ENCODE peak calls at places on chromosomes 2 and 18, in eight cellular contexts. One of them, this sample, is unnamed.
A peak's percentile ranks its signal among the peaks of the same experiment; 100 is the strongest.

GRCh38 chr18:24600076-24600654 is 139.7 kb downstream of the HRH4 start:
- DNase-seq in IMR-90: peak; percentile 75
- DNase-seq in NCI-H2171 treated with DMSO at 0.1 percent for 48 hours: peak; percentile 86
- DNase-seq in activated CD4-positive, CD25-positive, alpha-beta regulatory T cell treated with anti-CD3 and anti-CD28 coated beads, Interleukin-2, amount 50 U/mL, for 72 hours: no peak
- DNase-seq in HT1080: peak; percentile 15
- DNase-seq in AG10803: peak; percentile 61
- DNase-seq in NCI-H1105 treated with DMSO at 0.1 percent for 48 hours: peak; percentile 81
- DNase-seq in activated T-helper 1 cell treated with Interleukin-2 at 50 U/mL for 16 hours: no peak
- DNase-seq in this sample: no peak

GRCh38 chr2:171712051-171712450 is 24.8 kb downstream of the DYNC1I2 start:
- DNase-seq in HT1080: peak; percentile 88
- DNase-seq in activated CD4-positive, CD25-positive, alpha-beta regulatory T cell treated with anti-CD3 and anti-CD28 coated beads, Interleukin-2, amount 50 U/mL, for 72 hours: no peak
- DNase-seq in AG10803: peak; percentile 85
- DNase-seq in IMR-90: peak; percentile 92
- DNase-seq in NCI-H2171 treated with DMSO at 0.1 percent for 48 hours: no peak
- DNase-seq in activated T-helper 1 cell treated with Interleukin-2 at 50 U/mL for 16 hours: no peak
- DNase-seq in NCI-H1105 treated with DMSO at 0.1 percent for 48 hours: no peak
- DNase-seq in this sample: no peak

GRCh38 chr2:230908595-230909191 is 16.3 kb downstream of the GPR55 start:
- DNase-seq in NCI-H1105 treated with DMSO at 0.1 percent for 48 hours: peak; percentile 3
- DNase-seq in activated CD4-positive, CD25-positive, alpha-beta regulatory T cell treated with anti-CD3 and anti-CD28 coated beads, Interleukin-2, amount 50 U/mL, for 72 hours: peak; percentile 45
- DNase-seq in activated T-helper 1 cell treated with Interleukin-2 at 50 U/mL for 16 hours: no peak
- DNase-seq in AG10803: peak; percentile 67
- DNase-seq in HT1080: peak; percentile 99
- DNase-seq in IMR-90: peak; percentile 93
- DNase-seq in NCI-H2171 treated with DMSO at 0.1 percent for 48 hours: peak; percentile 22
- DNase-seq in this sample: peak; percentile 81

GRCh38 chr2:85753525-85754312 is at the start of gene ATOH8:
- DNase-seq in activated T-helper 1 cell treated with Interleukin-2 at 50 U/mL for 16 hours: no peak
- DNase-seq in NCI-H1105 treated with DMSO at 0.1 percent for 48 hours: peak; percentile 58
- DNase-seq in activated CD4-positive, CD25-positive, alpha-beta regulatory T cell treated with anti-CD3 and anti-CD28 coated beads, Interleukin-2, amount 50 U/mL, for 72 hours: no peak
- DNase-seq in HT1080: no peak
- DNase-seq in NCI-H2171 treated with DMSO at 0.1 percent for 48 hours: peak; percentile 93
- DNase-seq in AG10803: peak; percentile 72
- DNase-seq in IMR-90: peak; percentile 67
- DNase-seq in this sample: no peak

GRCh38 chr2:106859498-106859897 is 26.5 kb downstream of the ST6GAL2 start:
- DNase-seq in IMR-90: no peak
- DNase-seq in activated CD4-positive, CD25-positive, alpha-beta regulatory T cell treated with anti-CD3 and anti-CD28 coated beads, Interleukin-2, amount 50 U/mL, for 72 hours: no peak
- DNase-seq in activated T-helper 1 cell treated with Interleukin-2 at 50 U/mL for 16 hours: no peak
- DNase-seq in NCI-H1105 treated with DMSO at 0.1 percent for 48 hours: no peak
- DNase-seq in HT1080: no peak
- DNase-seq in NCI-H2171 treated with DMSO at 0.1 percent for 48 hours: no peak
- DNase-seq in AG10803: no peak
- DNase-seq in this sample: no peak

GRCh38 chr2:8679827-8680731 is 1.8 kb upstream of the ID2 start:
- DNase-seq in NCI-H2171 treated with DMSO at 0.1 percent for 48 hours: peak; percentile 77
- DNase-seq in AG10803: peak; percentile 80
- DNase-seq in activated CD4-positive, CD25-positive, alpha-beta regulatory T cell treated with anti-CD3 and anti-CD28 coated beads, Interleukin-2, amount 50 U/mL, for 72 hours: no peak
- DNase-seq in activated T-helper 1 cell treated with Interleukin-2 at 50 U/mL for 16 hours: no peak
- DNase-seq in NCI-H1105 treated with DMSO at 0.1 percent for 48 hours: peak; percentile 86
- DNase-seq in IMR-90: peak; percentile 43
- DNase-seq in HT1080: no peak
- DNase-seq in this sample: no peak

GRCh38 chr18:68449292-68449691 is 265.6 kb downstream of the TMX3 start:
- DNase-seq in NCI-H2171 treated with DMSO at 0.1 percent for 48 hours: no peak
- DNase-seq in activated T-helper 1 cell treated with Interleukin-2 at 50 U/mL for 16 hours: no peak
- DNase-seq in AG10803: peak; percentile 98
- DNase-seq in HT1080: peak; percentile 52
- DNase-seq in NCI-H1105 treated with DMSO at 0.1 percent for 48 hours: no peak
- DNase-seq in activated CD4-positive, CD25-positive, alpha-beta regulatory T cell treated with anti-CD3 and anti-CD28 coated beads, Interleukin-2, amount 50 U/mL, for 72 hours: no peak
- DNase-seq in IMR-90: peak; percentile 86
- DNase-seq in this sample: no peak

GRCh38 chr2:160574472-160575140 is 81.0 kb upstream of the RBMS1 start:
- DNase-seq in NCI-H2171 treated with DMSO at 0.1 percent for 48 hours: no peak
- DNase-seq in HT1080: peak; percentile 89
- DNase-seq in NCI-H1105 treated with DMSO at 0.1 percent for 48 hours: no peak
- DNase-seq in activated CD4-positive, CD25-positive, alpha-beta regulatory T cell treated with anti-CD3 and anti-CD28 coated beads, Interleukin-2, amount 50 U/mL, for 72 hours: no peak
- DNase-seq in AG10803: peak; percentile 88
- DNase-seq in activated T-helper 1 cell treated with Interleukin-2 at 50 U/mL for 16 hours: no peak
- DNase-seq in IMR-90: peak; percentile 87
- DNase-seq in this sample: peak; percentile 39

GRCh38 chr18:26536664-26537063 is 11.7 kb downstream of the KCTD1 start:
- DNase-seq in AG10803: no peak
- DNase-seq in IMR-90: no peak
- DNase-seq in activated CD4-positive, CD25-positive, alpha-beta regulatory T cell treated with anti-CD3 and anti-CD28 coated beads, Interleukin-2, amount 50 U/mL, for 72 hours: no peak
- DNase-seq in HT1080: peak; percentile 11
- DNase-seq in NCI-H1105 treated with DMSO at 0.1 percent for 48 hours: no peak
- DNase-seq in NCI-H2171 treated with DMSO at 0.1 percent for 48 hours: no peak
- DNase-seq in activated T-helper 1 cell treated with Interleukin-2 at 50 U/mL for 16 hours: no peak
- DNase-seq in this sample: no peak

GRCh38 chr2:62197609-62198236 is 1.8 kb downstream of the B3GNT2 start:
- DNase-seq in NCI-H2171 treated with DMSO at 0.1 percent for 48 hours: no peak
- DNase-seq in activated CD4-positive, CD25-positive, alpha-beta regulatory T cell treated with anti-CD3 and anti-CD28 coated beads, Interleukin-2, amount 50 U/mL, for 72 hours: peak; percentile 44
- DNase-seq in AG10803: peak; percentile 18
- DNase-seq in IMR-90: no peak
- DNase-seq in NCI-H1105 treated with DMSO at 0.1 percent for 48 hours: no peak
- DNase-seq in activated T-helper 1 cell treated with Interleukin-2 at 50 U/mL for 16 hours: no peak
- DNase-seq in HT1080: no peak
- DNase-seq in this sample: peak; percentile 51

GRCh38 chr2:215828528-215829184 is 184.7 kb downstream of the MREG start:
- DNase-seq in HT1080: peak; percentile 58
- DNase-seq in AG10803: peak; percentile 56
- DNase-seq in IMR-90: peak; percentile 62
- DNase-seq in NCI-H2171 treated with DMSO at 0.1 percent for 48 hours: peak; percentile 60
- DNase-seq in NCI-H1105 treated with DMSO at 0.1 percent for 48 hours: peak; percentile 26
- DNase-seq in activated CD4-positive, CD25-positive, alpha-beta regulatory T cell treated with anti-CD3 and anti-CD28 coated beads, Interleukin-2, amount 50 U/mL, for 72 hours: no peak
- DNase-seq in activated T-helper 1 cell treated with Interleukin-2 at 50 U/mL for 16 hours: no peak
- DNase-seq in this sample: peak; percentile 38

GRCh38 chr2:6083131-6083530 is 390.9 kb downstream of the SOX11 start:
- DNase-seq in NCI-H1105 treated with DMSO at 0.1 percent for 48 hours: no peak
- DNase-seq in IMR-90: no peak
- DNase-seq in HT1080: no peak
- DNase-seq in NCI-H2171 treated with DMSO at 0.1 percent for 48 hours: no peak
- DNase-seq in AG10803: no peak
- DNase-seq in activated CD4-positive, CD25-positive, alpha-beta regulatory T cell treated with anti-CD3 and anti-CD28 coated beads, Interleukin-2, amount 50 U/mL, for 72 hours: no peak
- DNase-seq in activated T-helper 1 cell treated with Interleukin-2 at 50 U/mL for 16 hours: no peak
- DNase-seq in this sample: no peak

GRCh38 chr2:25380586-25381360 is 39.0 kb upstream of the DNMT3A start:
- DNase-seq in HT1080: no peak
- DNase-seq in activated T-helper 1 cell treated with Interleukin-2 at 50 U/mL for 16 hours: no peak
- DNase-seq in NCI-H2171 treated with DMSO at 0.1 percent for 48 hours: no peak
- DNase-seq in IMR-90: no peak
- DNase-seq in NCI-H1105 treated with DMSO at 0.1 percent for 48 hours: no peak
- DNase-seq in activated CD4-positive, CD25-positive, alpha-beta regulatory T cell treated with anti-CD3 and anti-CD28 coated beads, Interleukin-2, amount 50 U/mL, for 72 hours: no peak
- DNase-seq in AG10803: peak; percentile 24
- DNase-seq in this sample: no peak

GRCh38 chr2:149002891-149003740 is 35.4 kb upstream of the LYPD6B start:
- DNase-seq in NCI-H1105 treated with DMSO at 0.1 percent for 48 hours: no peak
- DNase-seq in AG10803: no peak
- DNase-seq in activated CD4-positive, CD25-positive, alpha-beta regulatory T cell treated with anti-CD3 and anti-CD28 coated beads, Interleukin-2, amount 50 U/mL, for 72 hours: no peak
- DNase-seq in HT1080: no peak
- DNase-seq in activated T-helper 1 cell treated with Interleukin-2 at 50 U/mL for 16 hours: no peak
- DNase-seq in NCI-H2171 treated with DMSO at 0.1 percent for 48 hours: no peak
- DNase-seq in IMR-90: no peak
- DNase-seq in this sample: no peak

GRCh38 chr18:14935210-14935609 is 187.2 kb downstream of the ANKRD30B start:
- DNase-seq in activated CD4-positive, CD25-positive, alpha-beta regulatory T cell treated with anti-CD3 and anti-CD28 coated beads, Interleukin-2, amount 50 U/mL, for 72 hours: no peak
- DNase-seq in NCI-H1105 treated with DMSO at 0.1 percent for 48 hours: no peak
- DNase-seq in IMR-90: no peak
- DNase-seq in activated T-helper 1 cell treated with Interleukin-2 at 50 U/mL for 16 hours: no peak
- DNase-seq in AG10803: no peak
- DNase-seq in HT1080: no peak
- DNase-seq in NCI-H2171 treated with DMSO at 0.1 percent for 48 hours: no peak
- DNase-seq in this sample: no peak

GRCh38 chr2:72813841-72814240 is 12.0 kb downstream of the EXOC6B start:
- DNase-seq in NCI-H2171 treated with DMSO at 0.1 percent for 48 hours: no peak
- DNase-seq in IMR-90: peak; percentile 52
- DNase-seq in HT1080: no peak
- DNase-seq in NCI-H1105 treated with DMSO at 0.1 percent for 48 hours: no peak
- DNase-seq in activated CD4-positive, CD25-positive, alpha-beta regulatory T cell treated with anti-CD3 and anti-CD28 coated beads, Interleukin-2, amount 50 U/mL, for 72 hours: no peak
- DNase-seq in AG10803: peak; percentile 20
- DNase-seq in activated T-helper 1 cell treated with Interleukin-2 at 50 U/mL for 16 hours: no peak
- DNase-seq in this sample: no peak

GRCh38 chr2:48946444-48947048 is 191.0 kb upstream of the LHCGR start:
- DNase-seq in HT1080: peak; percentile 49
- DNase-seq in NCI-H2171 treated with DMSO at 0.1 percent for 48 hours: peak; percentile 79
- DNase-seq in activated CD4-positive, CD25-positive, alpha-beta regulatory T cell treated with anti-CD3 and anti-CD28 coated beads, Interleukin-2, amount 50 U/mL, for 72 hours: no peak
- DNase-seq in NCI-H1105 treated with DMSO at 0.1 percent for 48 hours: peak; percentile 80
- DNase-seq in IMR-90: peak; percentile 43
- DNase-seq in activated T-helper 1 cell treated with Interleukin-2 at 50 U/mL for 16 hours: no peak
- DNase-seq in AG10803: peak; percentile 41
- DNase-seq in this sample: peak; percentile 37

GRCh38 chr2:112465373-112465772 is 16.6 kb upstream of the TTL start:
- DNase-seq in activated CD4-positive, CD25-positive, alpha-beta regulatory T cell treated with anti-CD3 and anti-CD28 coated beads, Interleukin-2, amount 50 U/mL, for 72 hours: no peak
- DNase-seq in AG10803: peak; percentile 32
- DNase-seq in NCI-H1105 treated with DMSO at 0.1 percent for 48 hours: no peak
- DNase-seq in activated T-helper 1 cell treated with Interleukin-2 at 50 U/mL for 16 hours: no peak
- DNase-seq in NCI-H2171 treated with DMSO at 0.1 percent for 48 hours: no peak
- DNase-seq in HT1080: peak; percentile 24
- DNase-seq in IMR-90: peak; percentile 17
- DNase-seq in this sample: no peak

GRCh38 chr18:46725310-46725709 is 31.5 kb downstream of the ST8SIA5 start:
- DNase-seq in IMR-90: no peak
- DNase-seq in NCI-H1105 treated with DMSO at 0.1 percent for 48 hours: no peak
- DNase-seq in NCI-H2171 treated with DMSO at 0.1 percent for 48 hours: no peak
- DNase-seq in activated CD4-positive, CD25-positive, alpha-beta regulatory T cell treated with anti-CD3 and anti-CD28 coated beads, Interleukin-2, amount 50 U/mL, for 72 hours: no peak
- DNase-seq in HT1080: no peak
- DNase-seq in AG10803: no peak
- DNase-seq in activated T-helper 1 cell treated with Interleukin-2 at 50 U/mL for 16 hours: no peak
- DNase-seq in this sample: no peak

GRCh38 chr2:145599761-145600160 is 1079.8 kb upstream of the ZEB2 start:
- DNase-seq in activated CD4-positive, CD25-positive, alpha-beta regulatory T cell treated with anti-CD3 and anti-CD28 coated beads, Interleukin-2, amount 50 U/mL, for 72 hours: no peak
- DNase-seq in AG10803: peak; percentile 66
- DNase-seq in NCI-H2171 treated with DMSO at 0.1 percent for 48 hours: no peak
- DNase-seq in activated T-helper 1 cell treated with Interleukin-2 at 50 U/mL for 16 hours: no peak
- DNase-seq in NCI-H1105 treated with DMSO at 0.1 percent for 48 hours: no peak
- DNase-seq in IMR-90: peak; percentile 79
- DNase-seq in HT1080: no peak
- DNase-seq in this sample: no peak

GRCh38 chr2:60271096-60271495 is 282.4 kb downstream of the BCL11A start:
- DNase-seq in NCI-H1105 treated with DMSO at 0.1 percent for 48 hours: no peak
- DNase-seq in activated CD4-positive, CD25-positive, alpha-beta regulatory T cell treated with anti-CD3 and anti-CD28 coated beads, Interleukin-2, amount 50 U/mL, for 72 hours: no peak
- DNase-seq in HT1080: no peak
- DNase-seq in IMR-90: no peak
- DNase-seq in AG10803: no peak
- DNase-seq in activated T-helper 1 cell treated with Interleukin-2 at 50 U/mL for 16 hours: no peak
- DNase-seq in NCI-H2171 treated with DMSO at 0.1 percent for 48 hours: no peak
- DNase-seq in this sample: no peak

GRCh38 chr18:45619062-45619825 is 4.0 kb downstream of the SLC14A2 start:
- DNase-seq in IMR-90: no peak
- DNase-seq in activated CD4-positive, CD25-positive, alpha-beta regulatory T cell treated with anti-CD3 and anti-CD28 coated beads, Interleukin-2, amount 50 U/mL, for 72 hours: no peak
- DNase-seq in NCI-H1105 treated with DMSO at 0.1 percent for 48 hours: no peak
- DNase-seq in activated T-helper 1 cell treated with Interleukin-2 at 50 U/mL for 16 hours: no peak
- DNase-seq in NCI-H2171 treated with DMSO at 0.1 percent for 48 hours: no peak
- DNase-seq in AG10803: peak; percentile 45
- DNase-seq in HT1080: no peak
- DNase-seq in this sample: no peak

GRCh38 chr2:172484253-172484652 is 56.9 kb downstream of the ITGA6 start:
- DNase-seq in HT1080: no peak
- DNase-seq in activated CD4-positive, CD25-positive, alpha-beta regulatory T cell treated with anti-CD3 and anti-CD28 coated beads, Interleukin-2, amount 50 U/mL, for 72 hours: no peak
- DNase-seq in NCI-H1105 treated with DMSO at 0.1 percent for 48 hours: peak; percentile 7
- DNase-seq in AG10803: peak; percentile 28
- DNase-seq in IMR-90: peak; percentile 34
- DNase-seq in NCI-H2171 treated with DMSO at 0.1 percent for 48 hours: peak; percentile 30
- DNase-seq in activated T-helper 1 cell treated with Interleukin-2 at 50 U/mL for 16 hours: no peak
- DNase-seq in this sample: no peak

GRCh38 chr2:11406492-11407381 is 59.2 kb downstream of the E2F6 start:
- DNase-seq in activated CD4-positive, CD25-positive, alpha-beta regulatory T cell treated with anti-CD3 and anti-CD28 coated beads, Interleukin-2, amount 50 U/mL, for 72 hours: no peak
- DNase-seq in NCI-H2171 treated with DMSO at 0.1 percent for 48 hours: peak; percentile 34
- DNase-seq in AG10803: peak; percentile 87
- DNase-seq in NCI-H1105 treated with DMSO at 0.1 percent for 48 hours: no peak
- DNase-seq in HT1080: peak; percentile 64
- DNase-seq in IMR-90: peak; percentile 93
- DNase-seq in activated T-helper 1 cell treated with Interleukin-2 at 50 U/mL for 16 hours: no peak
- DNase-seq in this sample: peak; percentile 35

GRCh38 chr2:166091439-166091838 is 36.4 kb downstream of the SCN1A start:
- DNase-seq in activated T-helper 1 cell treated with Interleukin-2 at 50 U/mL for 16 hours: no peak
- DNase-seq in IMR-90: peak; percentile 32
- DNase-seq in NCI-H2171 treated with DMSO at 0.1 percent for 48 hours: no peak
- DNase-seq in NCI-H1105 treated with DMSO at 0.1 percent for 48 hours: no peak
- DNase-seq in HT1080: no peak
- DNase-seq in AG10803: no peak
- DNase-seq in activated CD4-positive, CD25-positive, alpha-beta regulatory T cell treated with anti-CD3 and anti-CD28 coated beads, Interleukin-2, amount 50 U/mL, for 72 hours: no peak
- DNase-seq in this sample: no peak

GRCh38 chr2:37615808-37616673 is 55.4 kb downstream of the CDC42EP3 start:
- DNase-seq in NCI-H2171 treated with DMSO at 0.1 percent for 48 hours: no peak
- DNase-seq in IMR-90: no peak
- DNase-seq in activated CD4-positive, CD25-positive, alpha-beta regulatory T cell treated with anti-CD3 and anti-CD28 coated beads, Interleukin-2, amount 50 U/mL, for 72 hours: no peak
- DNase-seq in AG10803: no peak
- DNase-seq in NCI-H1105 treated with DMSO at 0.1 percent for 48 hours: no peak
- DNase-seq in activated T-helper 1 cell treated with Interleukin-2 at 50 U/mL for 16 hours: peak; percentile 62
- DNase-seq in HT1080: no peak
- DNase-seq in this sample: no peak

GRCh38 chr18:46079336-46079735 is 7.3 kb upstream of the PSTPIP2 start:
- DNase-seq in activated CD4-positive, CD25-positive, alpha-beta regulatory T cell treated with anti-CD3 and anti-CD28 coated beads, Interleukin-2, amount 50 U/mL, for 72 hours: no peak
- DNase-seq in IMR-90: no peak
- DNase-seq in activated T-helper 1 cell treated with Interleukin-2 at 50 U/mL for 16 hours: no peak
- DNase-seq in NCI-H2171 treated with DMSO at 0.1 percent for 48 hours: no peak
- DNase-seq in NCI-H1105 treated with DMSO at 0.1 percent for 48 hours: no peak
- DNase-seq in AG10803: no peak
- DNase-seq in HT1080: no peak
- DNase-seq in this sample: no peak

This sample was measured in H54.